ENCODE peak calls at places on chromosomes 2 and 18, in seven cellular contexts. P is tibial artery, G is keratinocyte, V is esophagus squamous epithelium, R is pancreas, N is right lobe of liver, D is transverse colon. U is an unnamed sample.

GRCh38 chr18:60684843-60685513 is 312.4 kb upstream of the MC4R start:
- DNase-seq in P (no peak), G (no peak), D (no peak), V (no peak), R (no peak), N (no peak), U (no peak)

GRCh38 chr2:4258563-4258962 is 555.2 kb downstream of the DCDC2C start:
- DNase-seq in D (no peak), N (no peak), R (no peak), P (no peak), V (no peak), G (no peak), U (no peak)

GRCh38 chr2:158321264-158321663 is 135.3 kb downstream of the CCDC148 start:
- DNase-seq in G (peak; percentile 15), P (no peak), V (no peak), R (no peak), N (no peak), D (no peak), U (no peak)

GRCh38 chr2:137654046-137654445 is 310.2 kb upstream of the HNMT start:
- DNase-seq in V (no peak), G (no peak), R (no peak), N (no peak), D (no peak), P (no peak), U (no peak)

GRCh38 chr2:44769349-44770005 is 172.0 kb upstream of the SIX3 start:
- DNase-seq in V (no peak), N (no peak), G (no peak), D (no peak), R (no peak), P (no peak), U (no peak)

GRCh38 chr18:69250305-69251151 is 150.2 kb upstream of the DOK6 start:
- DNase-seq in D (no peak), P (no peak), G (no peak), N (no peak), R (no peak), V (no peak), U (peak; percentile 5)

GRCh38 chr2:24919100-24919976 is 699 bp downstream of the ADCY3 start:
- DNase-seq in V (no peak), N (no peak), R (peak; percentile 41), G (no peak), D (peak; percentile 66), P (peak; percentile 64), U (peak; percentile 83)

GRCh38 chr2:95728878-95729511 is 137.2 kb downstream of the TRIM43 start:
- DNase-seq in D (peak; percentile 69), G (peak; percentile 61), R (peak; percentile 27), P (peak; percentile 76), V (no peak), N (peak; percentile 52), U (no peak)

GRCh38 chr2:64609229-64609994 is 44.3 kb downstream of the SERTAD2 start:
- DNase-seq in V (no peak), D (peak; percentile 74), R (peak; percentile 78), P (peak; percentile 76), N (peak; percentile 83), G (no peak), U (peak; percentile 64)

GRCh38 chr18:58892536-58892935 is 27.9 kb downstream of the ZNF532 start:
- DNase-seq in G (no peak), R (no peak), V (no peak), D (no peak), P (no peak), N (no peak), U (no peak)
- H3K36me3 ChIP-seq in G (peaks cover 5% of the 10 kb centered on the region), R (no peaks in the 10 kb centered on the region), V (no peaks in the 10 kb centered on the region), D (no peaks in the 10 kb centered on the region), P (no peaks in the 10 kb centered on the region), N (no peaks in the 10 kb centered on the region), U (no peaks in the 10 kb centered on the region)

DNA sequence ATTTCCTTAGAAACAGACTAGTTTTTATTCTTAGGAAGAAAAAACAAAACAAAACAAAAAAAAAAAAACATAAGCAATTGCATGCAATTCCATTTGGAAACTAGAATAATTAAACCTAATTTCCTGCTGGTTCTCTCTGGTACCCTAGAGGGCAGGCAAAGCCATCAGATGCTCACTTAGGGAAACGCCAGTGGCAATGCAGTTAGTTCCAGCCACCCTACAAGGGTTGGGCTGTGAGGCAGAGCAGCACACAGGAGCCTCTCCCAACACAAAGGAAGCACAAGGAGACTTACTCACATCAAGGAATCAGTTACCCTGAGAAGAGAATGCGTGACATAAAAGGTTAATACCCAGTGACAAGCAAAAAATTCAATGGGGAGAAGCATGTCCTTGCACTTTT is 28.8 kb downstream of the CCDC93 start:
- DNase-seq in R (no peak), P (no peak), N (no peak), G (no peak), V (no peak), D (no peak), U (no peak)
- TF ChIP-seq CTCF in R (no peak), P (no peak), N (no peak), G (no peak), V (no peak), D (no peak), U (no peak)

DNA sequence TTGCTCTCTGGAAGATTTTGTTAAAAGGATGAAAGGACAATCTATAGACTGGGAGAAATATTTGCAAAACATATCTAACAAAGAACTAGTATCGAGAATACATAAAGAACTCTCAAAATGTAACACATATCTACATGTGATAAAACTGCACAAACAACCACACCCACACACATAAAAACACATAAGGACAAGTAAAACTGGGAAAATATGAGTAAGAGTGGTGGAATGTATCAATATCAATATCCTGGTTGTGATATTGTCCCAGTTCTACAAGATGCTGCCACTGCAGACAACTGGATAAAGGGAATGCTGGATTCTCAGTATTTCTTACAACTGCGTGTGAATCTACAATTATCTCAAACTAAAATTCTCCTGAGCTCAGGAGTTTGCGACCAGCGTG is 9.3 kb downstream of the VPS4B start:
- DNase-seq in P (no peak), N (no peak), D (no peak), R (no peak), V (no peak), G (no peak), U (no peak)
- H3K36me3 ChIP-seq in P (peaks cover 70% of the 10 kb centered on the region), N (no peaks in the 10 kb centered on the region), D (peaks cover 18% of the 10 kb centered on the region), R (no peaks in the 10 kb centered on the region), V (peaks cover 14% of the 10 kb centered on the region), G (peaks cover 46% of the 10 kb centered on the region), U (peaks cover 90% of the 10 kb centered on the region)

GRCh38 chr18:23921716-23922285 is 92.8 kb upstream of the TTC39C start:
- DNase-seq in P (no peak), N (no peak), R (no peak), D (no peak), V (no peak), G (no peak), U (no peak)
- TF ChIP-seq CTCF in P (no peak), N (no peak), R (no peak), D (no peak), V (no peak), G (no peak), U (no peak)

DNA sequence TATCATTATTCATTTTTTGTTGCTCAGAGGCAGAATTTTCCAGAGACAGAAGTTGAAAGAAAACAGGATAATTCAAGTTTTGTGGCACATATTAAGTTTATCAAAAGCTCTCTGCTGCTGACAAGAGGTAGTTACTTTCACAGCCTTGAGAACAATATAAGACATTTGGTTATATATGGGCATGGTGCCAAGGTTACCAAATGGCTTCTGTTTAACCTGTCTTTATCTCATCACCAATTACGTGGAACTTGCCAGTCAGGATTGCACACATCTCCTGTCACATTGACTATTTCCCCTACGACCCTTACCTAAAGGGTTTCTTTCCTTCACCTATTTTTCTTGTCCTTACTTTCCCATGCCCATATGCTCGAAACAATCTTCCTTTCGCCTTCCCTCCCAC is 35.9 kb downstream of the KLF7 start:
- DNase-seq in V (no peak), N (no peak), R (no peak), G (no peak), D (no peak), P (no peak), U (no peak)
- H3K36me3 ChIP-seq in V (no peaks in the 10 kb centered on the region), N (no peaks in the 10 kb centered on the region), R (no peaks in the 10 kb centered on the region), G (peaks cover 17% of the 10 kb centered on the region), D (no peaks in the 10 kb centered on the region), P (no peaks in the 10 kb centered on the region), U (no peaks in the 10 kb centered on the region)

GRCh38 chr2:126482582-126483464 is 173.1 kb upstream of the GYPC start:
- DNase-seq in G (no peak), V (no peak), P (no peak), R (no peak), N (peak; percentile 30), D (no peak), U (no peak)
- TF ChIP-seq CTCF in G (no peak), V (no peak), P (no peak), R (no peak), N (no peak), D (no peak), U (no peak)

DNA sequence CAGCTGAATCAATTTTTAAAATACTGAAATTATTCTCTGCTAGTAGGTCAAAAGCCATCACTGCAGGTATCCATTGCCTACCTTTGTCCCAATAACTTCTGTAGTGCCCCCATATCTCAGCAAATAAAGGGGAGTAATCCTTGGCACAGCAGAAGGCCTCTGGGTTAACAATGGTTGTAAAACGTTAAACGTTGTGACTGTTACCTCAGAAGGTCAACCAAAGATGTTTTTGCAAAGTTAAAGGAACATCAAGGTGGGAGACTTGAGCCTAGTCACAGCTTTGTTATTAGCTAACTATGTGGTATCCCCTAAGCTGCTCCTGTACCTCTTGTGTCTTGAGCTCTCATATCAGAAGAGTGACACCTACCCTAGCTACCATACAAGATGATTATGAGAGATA is 60.5 kb downstream of the COX7A2L start:
- DNase-seq in D (no peak), N (no peak), V (no peak), R (no peak), G (no peak), P (no peak), U (no peak)
- H3K36me3 ChIP-seq in D (peaks cover 23% of the 10 kb centered on the region), N (peaks cover 15% of the 10 kb centered on the region), V (no peaks in the 10 kb centered on the region), R (peaks cover 10% of the 10 kb centered on the region), G (no peaks in the 10 kb centered on the region), P (peaks cover 51% of the 10 kb centered on the region), U (peaks cover 76% of the 10 kb centered on the region)

U was measured in left lung.